ENCODE peak calls at places on chromosomes 2 and 18, in six cellular contexts. R is GM23248, K is PC-9, G is cardiac fibroblast, Q is OCI-LY7, S is astrocyte of the cerebellum. M is an unnamed sample.

GRCh38 chr2:72887836-72888437 is 729 bp downstream of the SPR start:
- DNase-seq in S (peak; percentile 63), K (peak; percentile 83), R (peak; percentile 93), Q (peak; percentile 33), G (peak; percentile 88), M (peak; percentile 52)

GRCh38 chr2:26537069-26537825 is 59.3 kb upstream of the OTOF start:
- DNase-seq in S (no peak), G (no peak), Q (no peak), R (no peak), K (no peak), M (no peak)

GRCh38 chr2:158501301-158501700 is 44.5 kb downstream of the PKP4 start:
- DNase-seq in R (no peak), Q (no peak), K (no peak), S (no peak), G (no peak), M (no peak)

GRCh38 chr2:220499281-220499680 is 871.9 kb downstream of the SLC4A3 start:
- DNase-seq in G (peak; percentile 54), Q (no peak), S (peak; percentile 6), K (peak; percentile 41), R (peak; percentile 81), M (no peak)

GRCh38 chr2:101803945-101804696 is 106.6 kb downstream of the MAP4K4 start:
- DNase-seq in Q (no peak), S (no peak), G (peak; percentile 66), R (peak; percentile 30), K (no peak), M (no peak)

GRCh38 chr2:101516833-101517690 is 42.1 kb upstream of the RFX8 start:
- DNase-seq in G (peak; percentile 99), S (peak; percentile 69), Q (no peak), K (peak; percentile 53), R (peak; percentile 98), M (peak; percentile 77)

GRCh38 chr2:45821558-45822271 is 170.2 kb downstream of the PRKCE start:
- DNase-seq in Q (no peak), S (peak; percentile 51), K (peak; percentile 71), G (peak; percentile 82), R (peak; percentile 31), M (no peak)

GRCh38 chr2:217356795-217357194 is 496.9 kb upstream of the TNP1 start:
- DNase-seq in G (no peak), Q (no peak), K (no peak), R (peak; percentile 53), S (no peak), M (no peak)

GRCh38 chr2:175832886-175833285 is 169.2 kb downstream of the LNPK start:
- DNase-seq in K (no peak), Q (no peak), S (no peak), R (no peak), G (no peak), M (no peak)

GRCh38 chr2:42063383-42064171 is 15.8 kb downstream of the PKDCC start:
- DNase-seq in S (no peak), R (peak; percentile 67), K (no peak), Q (no peak), G (peak; percentile 55), M (no peak)

GRCh38 chr2:222548997-222549396 is 106.9 kb downstream of the FARSB start:
- DNase-seq in K (no peak), G (no peak), S (peak; percentile 84), R (no peak), Q (no peak), M (no peak)

GRCh38 chr2:18690342-18690741 is 101.0 kb upstream of the NT5C1B start:
- DNase-seq in R (no peak), G (no peak), S (no peak), Q (peak; percentile 2), K (no peak), M (no peak)

GRCh38 chr2:110101280-110101844 is 14.3 kb downstream of the MALL start:
- DNase-seq in K (peak; percentile 98), S (peak; percentile 99), Q (no peak), R (peak; percentile 99), G (peak; percentile 100), M (no peak)

GRCh38 chr2:134436706-134437105 is 182.8 kb downstream of the MGAT5 start:
- DNase-seq in R (no peak), Q (no peak), S (no peak), G (peak; percentile 18), K (no peak), M (no peak)

GRCh38 chr2:149422991-149423338 is 92.6 kb downstream of the LYPD6 start:
- DNase-seq in G (no peak), R (no peak), K (peak; percentile 20), Q (no peak), S (no peak), M (no peak)

GRCh38 chr2:218878941-218879761 is 1.5 kb upstream of the WNT10A start:
- DNase-seq in R (no peak), G (no peak), Q (peak; percentile 49), K (no peak), S (no peak), M (no peak)

GRCh38 chr18:61722247-61722646 is 170.6 kb downstream of the RNF152 start:
- DNase-seq in S (no peak), K (no peak), Q (no peak), G (no peak), R (no peak), M (no peak)

GRCh38 chr2:205650450-205650849 is 31.9 kb upstream of the NRP2 start:
- DNase-seq in S (no peak), R (peak; percentile 94), Q (no peak), G (peak; percentile 89), K (peak; percentile 21), M (no peak)

GRCh38 chr2:169732583-169733358 is 861 bp upstream of the KLHL23 start:
- DNase-seq in K (no peak), S (no peak), Q (no peak), R (peak; percentile 25), G (no peak), M (peak; percentile 82)

GRCh38 chr2:66869076-66869475 is 434.2 kb downstream of the MEIS1 start:
- DNase-seq in R (peak; percentile 63), Q (no peak), S (no peak), K (no peak), G (peak; percentile 89), M (no peak)

GRCh38 chr2:240955306-240956101 is 42.9 kb upstream of the SNED1 start:
- DNase-seq in G (no peak), S (no peak), Q (no peak), R (no peak), K (no peak), M (no peak)

GRCh38 chr2:138522556-138522955 is 21.0 kb downstream of the SPOPL start:
- DNase-seq in G (no peak), S (no peak), R (no peak), Q (no peak), K (no peak), M (no peak)

GRCh38 chr18:46560671-46561045 is 96.4 kb downstream of the LOXHD1 start:
- DNase-seq in K (no peak), R (no peak), G (no peak), Q (no peak), S (no peak), M (no peak)

DNA sequence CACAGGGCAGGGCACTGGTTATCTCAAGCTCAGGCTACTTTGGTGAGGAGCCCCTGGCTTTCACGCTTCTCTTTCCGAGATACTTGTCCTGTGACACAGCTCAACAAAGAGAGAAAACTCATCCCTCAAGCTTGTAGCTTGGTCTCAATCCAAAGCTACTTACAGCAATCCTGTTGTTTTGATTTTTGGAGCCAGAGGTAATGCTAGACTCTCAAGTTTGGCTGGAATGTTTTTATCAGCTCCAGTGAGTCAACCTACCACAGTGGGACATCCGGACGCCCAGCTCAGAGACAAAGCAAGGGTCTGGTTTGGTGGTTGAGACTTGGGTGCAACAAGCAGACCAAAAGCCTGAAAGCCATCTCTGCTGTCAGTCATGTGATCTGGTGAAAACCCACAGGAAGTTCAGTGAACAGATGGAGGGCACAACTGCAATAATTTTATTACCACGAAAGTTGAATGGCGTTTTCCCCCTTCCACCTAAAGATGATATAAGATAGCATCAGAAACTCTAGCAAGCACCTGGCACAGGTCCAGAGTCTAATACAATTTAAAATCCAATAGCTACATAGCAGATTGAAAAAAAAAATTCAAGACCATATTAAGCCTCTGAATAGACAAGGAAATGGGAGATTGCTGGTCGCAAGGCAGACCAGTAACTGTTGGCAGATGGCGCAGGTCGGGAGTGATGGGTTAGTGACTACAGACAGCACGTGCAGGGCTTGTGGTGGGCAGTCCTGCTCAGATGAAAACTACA is 102.3 kb upstream of the SMAD7 start:
- DNase-seq in Q (no peak), G (peak; percentile 93), S (peak; percentile 96), R (peak; percentile 98), K (peak; percentile 55), M (peak; percentile 98)
- H3K4me3 ChIP-seq in Q (no peak overlapping the region), G (no peak overlapping the region), S (no peak overlapping the region), R (peak overlapping the region; percentile 17), K (no peak overlapping the region), M (peak overlapping the region; percentile 19)

DNA sequence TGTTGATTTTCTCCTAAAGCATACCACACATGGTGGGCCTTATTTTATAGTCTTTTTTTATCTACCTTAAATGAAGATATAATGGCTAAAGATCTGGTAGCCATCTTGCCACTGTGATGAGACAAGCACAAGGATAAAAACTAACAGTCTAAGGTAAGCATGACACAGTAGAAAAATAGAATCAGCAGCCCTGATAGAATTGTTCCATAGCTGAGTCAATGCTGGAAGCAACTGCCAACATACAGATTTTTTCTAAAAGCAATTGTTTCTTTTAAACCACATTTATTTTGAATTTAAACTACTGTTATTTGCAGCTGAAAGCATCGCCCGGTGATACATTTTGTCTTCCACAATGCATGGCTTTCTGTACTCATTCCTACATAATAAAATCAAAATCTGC is 1091.5 kb upstream of the CHAC2 start:
- DNase-seq in K (no peak), G (no peak), Q (no peak), S (peak; percentile 6), R (no peak), M (no peak)
- H3K4me3 ChIP-seq in K (no peak overlapping the region), G (no peak overlapping the region), Q (no peak overlapping the region), S (no peak overlapping the region), R (no peak overlapping the region), M (no peak overlapping the region)

DNA sequence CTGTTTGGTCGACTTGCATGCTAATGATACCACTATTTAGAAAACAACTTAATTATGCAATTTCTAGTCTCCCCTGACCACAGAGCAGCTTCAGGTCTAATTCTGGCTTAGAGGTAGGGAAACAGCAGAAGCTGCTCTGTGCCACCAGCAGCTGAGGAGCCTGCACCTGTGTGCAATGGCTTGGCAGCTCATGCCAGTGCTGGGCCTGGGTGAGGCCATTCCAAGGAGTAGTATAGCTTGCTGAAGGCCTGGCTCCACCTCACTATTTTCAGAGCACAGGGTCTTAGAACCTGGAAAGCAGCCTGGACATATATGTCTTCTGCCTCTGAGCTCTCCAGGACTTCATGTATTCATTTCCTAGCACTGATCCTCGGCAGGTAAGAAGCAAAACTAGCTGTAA is 62.8 kb downstream of the SPRED2 start:
- DNase-seq in G (no peak), S (no peak), Q (no peak), R (no peak), K (no peak), M (no peak)
- H3K4me3 ChIP-seq in G (no peak overlapping the region), S (no peak overlapping the region), Q (peak overlapping the region; percentile 50), R (no peak overlapping the region), K (no peak overlapping the region), M (no peak overlapping the region)

GRCh38 chr2:136117391-136117841 is 533 bp downstream of the CXCR4 start:
- DNase-seq in R (peak; percentile 46), Q (peak; percentile 71), S (no peak), K (no peak), G (peak; percentile 51), M (no peak)

GRCh38 chr2:136116813-136117390 is 1.0 kb downstream of the CXCR4 start:
- DNase-seq in S (no peak), K (no peak), R (no peak), G (peak; percentile 16), Q (peak; percentile 92), M (peak; percentile 96)

GRCh38 chr2:136114392-136114791 is 3.6 kb downstream of the CXCR4 start:
- DNase-seq in K (no peak), G (no peak), R (no peak), Q (no peak), S (no peak), M (no peak)

GRCh38 chr2:136115183-136115751 is 2.7 kb downstream of the CXCR4 start:
- DNase-seq in R (no peak), S (no peak), K (no peak), Q (no peak), G (no peak), M (no peak)

GRCh38 chr2:136116111-136116812 is 1.7 kb downstream of the CXCR4 start:
- DNase-seq in K (no peak), S (no peak), R (peak; percentile 6), Q (peak; percentile 79), G (peak; percentile 22), M (peak; percentile 88)
- H3K4me3 ChIP-seq in K (no peak overlapping the region), S (peak overlapping the region; percentile 39), R (no peak overlapping the region), Q (peak overlapping the region; percentile 92), G (peak overlapping the region; percentile 46), M (peak overlapping the region; percentile 92)

M was measured in Jurkat, Clone E6-1.